ENCODE peak calls at places on chromosomes 5 and 9, in nine cellular contexts. One of them, this sample, is unnamed. For H3K9me3, the result is how much of the 10 kb centered on the place peaks cover.

GRCh38 chr9:114606068-114606467 is 5.0 kb upstream of the TMEM268 start:
- DNase-seq in hepatocyte: no peak
- DNase-seq in H9: no peak
- DNase-seq in PC-9: no peak
- DNase-seq in IMR-90: no peak
- DNase-seq in HCT116: no peak
- DNase-seq in neuronal stem cell: no peak
- DNase-seq in OCI-LY7: peak
- DNase-seq in GM23248: no peak
- DNase-seq in this sample: no peak

GRCh38 chr5:168341178-168341577 is 49.7 kb downstream of the WWC1 start:
- DNase-seq in PC-9: no peak
- DNase-seq in GM23248: peak
- DNase-seq in hepatocyte: no peak
- DNase-seq in HCT116: no peak
- DNase-seq in neuronal stem cell: no peak
- DNase-seq in H9: no peak
- DNase-seq in OCI-LY7: no peak
- DNase-seq in IMR-90: peak
- DNase-seq in this sample: peak

GRCh38 chr5:57690724-57691123 is 208.1 kb upstream of the ACTBL2 start:
- DNase-seq in IMR-90: no peak
- DNase-seq in GM23248: no peak
- DNase-seq in PC-9: peak
- DNase-seq in hepatocyte: no peak
- DNase-seq in neuronal stem cell: no peak
- DNase-seq in OCI-LY7: no peak
- DNase-seq in HCT116: no peak
- DNase-seq in H9: no peak
- DNase-seq in this sample: no peak

GRCh38 chr5:139523635-139524445 is 37.3 kb upstream of the UBE2D2 start:
- DNase-seq in hepatocyte: no peak
- DNase-seq in HCT116: no peak
- DNase-seq in H9: peak
- DNase-seq in OCI-LY7: no peak
- DNase-seq in PC-9: no peak
- DNase-seq in neuronal stem cell: no peak
- DNase-seq in IMR-90: no peak
- DNase-seq in GM23248: no peak
- DNase-seq in this sample: no peak

GRCh38 chr9:115717711-115718173 is 435.8 kb upstream of the PAPPA start:
- DNase-seq in neuronal stem cell: no peak
- DNase-seq in H9: no peak
- DNase-seq in GM23248: peak
- DNase-seq in IMR-90: peak
- DNase-seq in OCI-LY7: no peak
- DNase-seq in PC-9: no peak
- DNase-seq in hepatocyte: no peak
- DNase-seq in HCT116: no peak
- DNase-seq in this sample: peak

GRCh38 chr9:79661279-79661678 is 89.5 kb downstream of the TLE4 start:
- DNase-seq in neuronal stem cell: no peak
- DNase-seq in HCT116: no peak
- DNase-seq in GM23248: no peak
- DNase-seq in OCI-LY7: no peak
- DNase-seq in PC-9: no peak
- DNase-seq in H9: no peak
- DNase-seq in hepatocyte: no peak
- DNase-seq in IMR-90: no peak
- DNase-seq in this sample: no peak

GRCh38 chr9:128203842-128204551 is 818 bp downstream of the DNM1 start:
- DNase-seq in IMR-90: peak
- DNase-seq in HCT116: no peak
- DNase-seq in PC-9: no peak
- DNase-seq in OCI-LY7: no peak
- DNase-seq in hepatocyte: peak
- DNase-seq in GM23248: peak
- DNase-seq in H9: peak
- DNase-seq in neuronal stem cell: peak
- DNase-seq in this sample: peak

GRCh38 chr5:91245074-91245452 is 138.1 kb downstream of the ARRDC3 start:
- DNase-seq in H9: no peak
- DNase-seq in PC-9: no peak
- DNase-seq in IMR-90: no peak
- DNase-seq in GM23248: no peak
- DNase-seq in HCT116: no peak
- DNase-seq in neuronal stem cell: no peak
- DNase-seq in hepatocyte: no peak
- DNase-seq in OCI-LY7: no peak
- DNase-seq in this sample: no peak

GRCh38 chr5:661891-662750 is 31.0 kb downstream of the TPPP start:
- DNase-seq in H9: no peak
- DNase-seq in HCT116: no peak
- DNase-seq in PC-9: no peak
- DNase-seq in IMR-90: no peak
- DNase-seq in hepatocyte: no peak
- DNase-seq in OCI-LY7: no peak
- DNase-seq in neuronal stem cell: no peak
- DNase-seq in GM23248: no peak
- DNase-seq in this sample: no peak

GRCh38 chr5:82793808-82794419 is 283.3 kb downstream of the TMEM167A start:
- DNase-seq in H9: peak
- DNase-seq in neuronal stem cell: peak
- DNase-seq in HCT116: peak
- DNase-seq in IMR-90: peak
- DNase-seq in hepatocyte: no peak
- DNase-seq in OCI-LY7: peak
- DNase-seq in PC-9: no peak
- DNase-seq in GM23248: peak
- DNase-seq in this sample: no peak

GRCh38 chr5:142065273-142065672 is 43.3 kb upstream of the NDFIP1 start:
- DNase-seq in neuronal stem cell: peak
- DNase-seq in HCT116: no peak
- DNase-seq in H9: no peak
- DNase-seq in GM23248: peak
- DNase-seq in hepatocyte: peak
- DNase-seq in IMR-90: peak
- DNase-seq in PC-9: no peak
- DNase-seq in OCI-LY7: no peak
- DNase-seq in this sample: no peak

GRCh38 chr5:10564838-10565784 is 1.2 kb downstream of the ANKRD33B start:
- DNase-seq in OCI-LY7: peak
- DNase-seq in GM23248: peak
- DNase-seq in PC-9: no peak
- DNase-seq in IMR-90: no peak
- DNase-seq in hepatocyte: no peak
- DNase-seq in H9: no peak
- DNase-seq in neuronal stem cell: no peak
- DNase-seq in HCT116: no peak
- DNase-seq in this sample: no peak

GRCh38 chr5:67672633-67673032 is 476.0 kb upstream of the CD180 start:
- DNase-seq in H9: no peak
- DNase-seq in PC-9: no peak
- DNase-seq in OCI-LY7: no peak
- DNase-seq in HCT116: no peak
- DNase-seq in GM23248: peak
- DNase-seq in hepatocyte: no peak
- DNase-seq in neuronal stem cell: no peak
- DNase-seq in IMR-90: no peak
- DNase-seq in this sample: peak

GRCh38 chr9:129442791-129443511 is 177.9 kb downstream of the C9orf50 start:
- DNase-seq in OCI-LY7: no peak
- DNase-seq in HCT116: no peak
- DNase-seq in neuronal stem cell: no peak
- DNase-seq in GM23248: no peak
- DNase-seq in PC-9: no peak
- DNase-seq in hepatocyte: peak
- DNase-seq in IMR-90: no peak
- DNase-seq in H9: no peak
- DNase-seq in this sample: no peak

GRCh38 chr5:138948391-138949222 is 73.5 kb upstream of the LRRTM2 start:
- DNase-seq in H9: no peak
- DNase-seq in PC-9: no peak
- DNase-seq in neuronal stem cell: no peak
- DNase-seq in OCI-LY7: no peak
- DNase-seq in IMR-90: no peak
- DNase-seq in hepatocyte: no peak
- DNase-seq in GM23248: no peak
- DNase-seq in HCT116: no peak
- DNase-seq in this sample: no peak

GRCh38 chr5:149357370-149358293 is at the start of gene PCYOX1L:
- DNase-seq in H9: peak
- DNase-seq in neuronal stem cell: peak
- DNase-seq in PC-9: peak
- DNase-seq in HCT116: peak
- DNase-seq in GM23248: peak
- DNase-seq in hepatocyte: peak
- DNase-seq in IMR-90: peak
- DNase-seq in OCI-LY7: peak
- DNase-seq in this sample: peak

GRCh38 chr5:178992291-178992895 is 2.7 kb downstream of the GRM6 start:
- DNase-seq in hepatocyte: no peak
- DNase-seq in PC-9: no peak
- DNase-seq in OCI-LY7: no peak
- DNase-seq in H9: no peak
- DNase-seq in neuronal stem cell: no peak
- DNase-seq in IMR-90: no peak
- DNase-seq in HCT116: no peak
- DNase-seq in GM23248: no peak
- DNase-seq in this sample: no peak

DNA sequence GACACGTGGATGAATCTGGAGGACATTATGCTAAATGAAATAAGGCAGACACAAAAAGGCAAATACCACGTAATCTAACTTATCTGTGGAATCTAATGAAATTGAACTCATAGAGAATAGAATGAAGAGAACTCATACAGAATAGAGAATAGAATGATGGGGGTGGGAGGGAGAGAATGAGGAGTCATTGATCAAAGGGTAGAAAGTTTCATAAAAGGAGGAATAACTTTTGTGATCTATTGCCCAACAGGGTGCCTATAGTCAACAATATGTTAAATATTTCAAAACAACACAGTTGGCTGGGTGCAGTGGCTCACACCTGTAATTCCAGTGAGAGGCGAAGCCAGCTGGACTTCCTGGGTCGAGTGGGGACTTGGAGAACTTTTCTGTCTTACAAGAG is 54.9 kb upstream of the ZNF169 start:
- DNase-seq in HCT116: no peak
- DNase-seq in PC-9: no peak
- DNase-seq in IMR-90: no peak
- DNase-seq in neuronal stem cell: no peak
- DNase-seq in H9: no peak
- DNase-seq in GM23248: no peak
- DNase-seq in hepatocyte: no peak
- DNase-seq in OCI-LY7: no peak
- DNase-seq in this sample: no peak
- H3K9me3 ChIP-seq in HCT116: under half
- H3K9me3 ChIP-seq in PC-9: under half
- H3K9me3 ChIP-seq in IMR-90: under half
- H3K9me3 ChIP-seq in neuronal stem cell: under half
- H3K9me3 ChIP-seq in H9: under half
- H3K9me3 ChIP-seq in GM23248: under half
- H3K9me3 ChIP-seq in hepatocyte: under half
- H3K9me3 ChIP-seq in OCI-LY7: under half
- H3K9me3 ChIP-seq in this sample: under half

DNA sequence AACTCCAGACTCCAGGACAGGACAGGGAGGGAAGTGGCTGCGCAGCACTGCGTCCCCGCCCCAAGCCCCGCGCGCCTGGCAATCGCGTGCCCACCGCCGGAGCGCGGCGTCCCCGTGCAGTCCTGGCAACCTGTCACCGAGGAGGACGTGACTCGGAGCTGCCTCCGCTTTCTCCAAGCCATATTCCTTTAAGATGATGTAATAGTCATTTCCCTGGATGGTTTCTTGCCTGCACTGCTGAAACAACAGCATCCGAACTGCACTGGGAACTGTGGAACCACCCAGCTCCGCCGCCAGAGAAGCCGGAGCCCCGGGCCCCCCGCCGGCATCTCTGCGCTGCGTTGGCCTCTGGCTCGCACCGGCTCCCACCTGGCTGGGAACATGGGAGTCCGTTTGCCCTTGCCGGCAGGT is 34.5 kb downstream of the KCTD16 start:
- DNase-seq in H9: peak
- DNase-seq in PC-9: no peak
- DNase-seq in IMR-90: peak
- DNase-seq in OCI-LY7: no peak
- DNase-seq in hepatocyte: peak
- DNase-seq in GM23248: peak
- DNase-seq in HCT116: no peak
- DNase-seq in neuronal stem cell: no peak
- DNase-seq in this sample: no peak
- H3K4me2 ChIP-seq in H9: peak
- H3K4me2 ChIP-seq in PC-9: peak
- H3K4me2 ChIP-seq in IMR-90: peak
- H3K4me2 ChIP-seq in OCI-LY7: no peak
- H3K4me2 ChIP-seq in hepatocyte: peak
- H3K4me2 ChIP-seq in GM23248: peak
- H3K4me2 ChIP-seq in HCT116: no peak
- H3K4me2 ChIP-seq in neuronal stem cell: peak
- H3K4me2 ChIP-seq in this sample: peak

DNA sequence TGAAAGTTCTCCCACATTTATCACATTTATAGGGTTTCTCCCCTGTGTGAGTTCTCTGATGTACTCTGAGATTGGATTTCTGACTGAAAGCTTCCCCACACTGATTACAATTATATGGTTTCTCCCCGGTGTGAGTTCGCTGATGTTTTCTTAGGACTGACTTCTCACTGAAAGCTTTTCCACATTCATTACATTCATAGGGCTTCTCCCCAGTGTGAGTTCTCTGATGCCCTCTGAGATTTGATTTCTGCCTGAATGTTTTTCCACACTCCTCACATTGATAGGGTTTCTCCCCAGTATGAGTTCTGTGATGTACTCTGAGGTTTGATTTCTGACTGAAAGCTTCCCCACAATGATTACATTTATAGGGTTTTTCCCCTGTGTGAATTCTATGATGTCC is 36.3 kb downstream of the ZNF782 start:
- DNase-seq in GM23248: no peak
- DNase-seq in neuronal stem cell: no peak
- DNase-seq in H9: no peak
- DNase-seq in IMR-90: no peak
- DNase-seq in hepatocyte: no peak
- DNase-seq in PC-9: no peak
- DNase-seq in OCI-LY7: no peak
- DNase-seq in HCT116: no peak
- DNase-seq in this sample: no peak
- H3K9me3 ChIP-seq in GM23248: under half
- H3K9me3 ChIP-seq in neuronal stem cell: under half
- H3K9me3 ChIP-seq in H9: half or more
- H3K9me3 ChIP-seq in IMR-90: under half
- H3K9me3 ChIP-seq in hepatocyte: half or more
- H3K9me3 ChIP-seq in PC-9: half or more
- H3K9me3 ChIP-seq in OCI-LY7: half or more
- H3K9me3 ChIP-seq in HCT116: half or more
- H3K9me3 ChIP-seq in this sample: half or more

DNA sequence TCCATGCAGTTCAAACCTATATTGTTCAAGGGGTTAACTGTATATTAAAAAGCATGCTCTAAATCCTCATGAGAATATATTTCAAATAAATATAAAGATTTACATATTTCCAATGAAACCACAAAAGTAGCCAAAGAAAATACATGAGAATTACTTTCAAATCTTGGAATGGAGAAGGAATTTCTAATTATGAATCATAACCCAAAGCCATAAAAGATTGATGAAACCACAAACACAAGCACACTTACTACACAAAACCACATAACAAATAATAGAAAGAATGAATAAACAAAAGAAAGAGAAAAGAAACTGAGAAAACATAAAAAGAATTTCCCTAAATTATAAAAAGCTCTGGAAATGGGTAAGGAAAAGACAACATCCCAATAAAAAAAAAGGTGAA is 16.0 kb downstream of the ERP44 start:
- DNase-seq in H9: no peak
- DNase-seq in IMR-90: peak
- DNase-seq in hepatocyte: no peak
- DNase-seq in OCI-LY7: no peak
- DNase-seq in HCT116: no peak
- DNase-seq in GM23248: peak
- DNase-seq in PC-9: no peak
- DNase-seq in neuronal stem cell: no peak
- DNase-seq in this sample: peak
- H3K4me2 ChIP-seq in H9: no peak
- H3K4me2 ChIP-seq in IMR-90: no peak
- H3K4me2 ChIP-seq in hepatocyte: no peak
- H3K4me2 ChIP-seq in OCI-LY7: peak
- H3K4me2 ChIP-seq in HCT116: no peak
- H3K4me2 ChIP-seq in GM23248: peak
- H3K4me2 ChIP-seq in PC-9: no peak
- H3K4me2 ChIP-seq in neuronal stem cell: no peak
- H3K4me2 ChIP-seq in this sample: no peak

This sample was measured in mammary epithelial cell.